ENCODE peak calls at places on chromosomes 16 and 17, in four cellular contexts. One of them, this sample, is unnamed.
A peak's percentile ranks its signal among the peaks of the same experiment; 100 is the strongest.

GRCh38 chr16:59748531-59748930 is 1014.4 kb upstream of the GOT2 start:
- DNase-seq in K562: no peak
- DNase-seq in HepG2: no peak
- DNase-seq in HEK293T: no peak
- DNase-seq in this sample: no peak

GRCh38 chr16:5874899-5875298 is 777.3 kb upstream of the EEF2KMT start:
- DNase-seq in HepG2: no peak
- DNase-seq in HEK293T: no peak
- DNase-seq in K562: no peak
- DNase-seq in this sample: no peak

GRCh38 chr17:72510454-72511016 is 389.7 kb downstream of the SOX9 start:
- DNase-seq in HepG2: no peak
- DNase-seq in K562: no peak
- DNase-seq in HEK293T: no peak
- DNase-seq in this sample: peak; percentile 92

GRCh38 chr17:3030096-3030495 is 33.3 kb downstream of the OR1D5 start:
- DNase-seq in HepG2: no peak
- DNase-seq in HEK293T: no peak
- DNase-seq in K562: no peak
- DNase-seq in this sample: no peak

GRCh38 chr17:80137131-80137530 is 9.8 kb downstream of the EIF4A3 start:
- DNase-seq in HEK293T: no peak
- DNase-seq in HepG2: no peak
- DNase-seq in K562: no peak
- DNase-seq in this sample: no peak

GRCh38 chr16:86294535-86294934 is 215.8 kb upstream of the FOXF1 start:
- DNase-seq in HepG2: no peak
- DNase-seq in HEK293T: no peak
- DNase-seq in K562: no peak
- DNase-seq in this sample: no peak

GRCh38 chr16:49952386-49952785 is 72.6 kb upstream of the CNEP1R1 start:
- DNase-seq in HepG2: no peak
- DNase-seq in HEK293T: no peak
- DNase-seq in K562: no peak
- DNase-seq in this sample: no peak

GRCh38 chr16:75616541-75617010 is 6.5 kb downstream of the ADAT1 start:
- DNase-seq in HEK293T: no peak
- DNase-seq in K562: no peak
- DNase-seq in HepG2: no peak
- DNase-seq in this sample: no peak

GRCh38 chr16:70548936-70549335 is 25.3 kb downstream of the SF3B3 start:
- DNase-seq in HEK293T: no peak
- DNase-seq in K562: no peak
- DNase-seq in HepG2: no peak
- DNase-seq in this sample: no peak

GRCh38 chr16:86457621-86458456 is 52.5 kb upstream of the FOXF1 start:
- DNase-seq in HEK293T: no peak
- DNase-seq in K562: no peak
- DNase-seq in HepG2: no peak
- DNase-seq in this sample: no peak

GRCh38 chr17:42684929-42685556 is 2.7 kb downstream of the CNTNAP1 start:
- DNase-seq in K562: no peak
- DNase-seq in HepG2: no peak
- DNase-seq in HEK293T: no peak
- DNase-seq in this sample: no peak

GRCh38 chr16:31072540-31073072 is 1.4 kb downstream of the ZNF668 start:
- DNase-seq in K562: peak; percentile 48
- DNase-seq in HEK293T: no peak
- DNase-seq in HepG2: peak; percentile 27
- DNase-seq in this sample: no peak

GRCh38 chr16:53967172-53967571 is 263.2 kb downstream of the FTO start:
- DNase-seq in HepG2: no peak
- DNase-seq in HEK293T: no peak
- DNase-seq in K562: no peak
- DNase-seq in this sample: no peak

GRCh38 chr17:48901241-48901640 is 7.0 kb upstream of the UBE2Z start:
- DNase-seq in K562: no peak
- DNase-seq in HEK293T: no peak
- DNase-seq in HepG2: no peak
- DNase-seq in this sample: no peak

GRCh38 chr17:78966123-78966813 is 13.5 kb downstream of the LGALS3BP start:
- DNase-seq in HEK293T: no peak
- DNase-seq in HepG2: no peak
- DNase-seq in K562: no peak
- DNase-seq in this sample: no peak

GRCh38 chr17:9874722-9875121 is 30.3 kb downstream of the RCVRN start:
- DNase-seq in K562: no peak
- DNase-seq in HepG2: no peak
- DNase-seq in HEK293T: no peak
- DNase-seq in this sample: no peak

GRCh38 chr17:42116705-42117396 is 4.3 kb downstream of the KAT2A start:
- DNase-seq in HEK293T: peak; percentile 75
- DNase-seq in K562: peak; percentile 56
- DNase-seq in HepG2: peak; percentile 85
- DNase-seq in this sample: no peak

GRCh38 chr17:71966459-71967313 is 154.1 kb upstream of the SOX9 start:
- DNase-seq in HEK293T: no peak
- DNase-seq in K562: no peak
- DNase-seq in HepG2: no peak
- DNase-seq in this sample: no peak

GRCh38 chr16:87395181-87395842 is 3.2 kb downstream of the MAP1LC3B start:
- DNase-seq in HEK293T: no peak
- DNase-seq in K562: no peak
- DNase-seq in HepG2: no peak
- DNase-seq in this sample: no peak

GRCh38 chr17:13765701-13766100 is 164.0 kb upstream of the HS3ST3A1 start:
- DNase-seq in HepG2: no peak
- DNase-seq in K562: no peak
- DNase-seq in HEK293T: no peak
- DNase-seq in this sample: no peak

GRCh38 chr16:13919330-13919682 is 648 bp upstream of the ERCC4 start:
- DNase-seq in HEK293T: peak; percentile 20
- DNase-seq in K562: peak; percentile 62
- DNase-seq in HepG2: peak; percentile 70
- DNase-seq in this sample: no peak

GRCh38 chr17:79535728-79536025 is 75.2 kb downstream of the RBFOX3 start:
- DNase-seq in HEK293T: no peak
- DNase-seq in K562: no peak
- DNase-seq in HepG2: no peak
- DNase-seq in this sample: no peak

GRCh38 chr17:17524091-17524490 is 27.9 kb upstream of the RASD1 start:
- DNase-seq in HEK293T: no peak
- DNase-seq in HepG2: no peak
- DNase-seq in K562: no peak
- DNase-seq in this sample: no peak

GRCh38 chr17:17525331-17525730 is 29.1 kb upstream of the RASD1 start:
- DNase-seq in HepG2: no peak
- DNase-seq in HEK293T: no peak
- DNase-seq in K562: no peak
- DNase-seq in this sample: no peak

GRCh38 chr17:17520599-17521232 is 24.5 kb upstream of the RASD1 start:
- DNase-seq in HepG2: no peak
- DNase-seq in K562: no peak
- DNase-seq in HEK293T: no peak
- DNase-seq in this sample: no peak

GRCh38 chr17:17523714-17524075 is 27.5 kb upstream of the RASD1 start:
- DNase-seq in HepG2: no peak
- DNase-seq in K562: no peak
- DNase-seq in HEK293T: no peak
- DNase-seq in this sample: no peak

GRCh38 chr17:17523001-17523713 is 27.0 kb upstream of the RASD1 start:
- DNase-seq in K562: no peak
- DNase-seq in HEK293T: no peak
- DNase-seq in HepG2: no peak
- DNase-seq in this sample: no peak
- TF ChIP-seq FOXK2 in K562: no peak
- TF ChIP-seq FOXK2 in HEK293T: no peak
- TF ChIP-seq FOXK2 in HepG2: no peak
- TF ChIP-seq FOXK2 in this sample: no peak

GRCh38 chr17:50039058-50039457 is 16.9 kb upstream of the ITGA3 start:
- DNase-seq in HEK293T: no peak
- DNase-seq in HepG2: no peak
- DNase-seq in K562: no peak
- DNase-seq in this sample: no peak
- TF ChIP-seq FOXK2 in HEK293T: no peak
- TF ChIP-seq FOXK2 in HepG2: no peak
- TF ChIP-seq FOXK2 in K562: no peak
- TF ChIP-seq FOXK2 in this sample: no peak

GRCh38 chr17:31562447-31562846 is 171.0 kb downstream of the RAB11FIP4 start:
- DNase-seq in HepG2: no peak
- DNase-seq in HEK293T: no peak
- DNase-seq in K562: no peak
- DNase-seq in this sample: no peak

GRCh38 chr17:31566247-31566991 is 174.9 kb downstream of the RAB11FIP4 start:
- DNase-seq in HepG2: no peak
- DNase-seq in HEK293T: no peak
- DNase-seq in K562: no peak
- DNase-seq in this sample: no peak

GRCh38 chr17:31564883-31565297 is 173.4 kb downstream of the RAB11FIP4 start:
- DNase-seq in HepG2: no peak
- DNase-seq in HEK293T: no peak
- DNase-seq in K562: no peak
- DNase-seq in this sample: no peak

GRCh38 chr17:31565652-31566051 is 174.2 kb downstream of the RAB11FIP4 start:
- DNase-seq in K562: no peak
- DNase-seq in HepG2: no peak
- DNase-seq in HEK293T: no peak
- DNase-seq in this sample: no peak

GRCh38 chr17:31564291-31564690 is 172.8 kb downstream of the RAB11FIP4 start:
- DNase-seq in K562: no peak
- DNase-seq in HEK293T: no peak
- DNase-seq in HepG2: no peak
- DNase-seq in this sample: no peak
- TF ChIP-seq FOXK2 in K562: no peak
- TF ChIP-seq FOXK2 in HEK293T: no peak
- TF ChIP-seq FOXK2 in HepG2: no peak
- TF ChIP-seq FOXK2 in this sample: no peak

DNA sequence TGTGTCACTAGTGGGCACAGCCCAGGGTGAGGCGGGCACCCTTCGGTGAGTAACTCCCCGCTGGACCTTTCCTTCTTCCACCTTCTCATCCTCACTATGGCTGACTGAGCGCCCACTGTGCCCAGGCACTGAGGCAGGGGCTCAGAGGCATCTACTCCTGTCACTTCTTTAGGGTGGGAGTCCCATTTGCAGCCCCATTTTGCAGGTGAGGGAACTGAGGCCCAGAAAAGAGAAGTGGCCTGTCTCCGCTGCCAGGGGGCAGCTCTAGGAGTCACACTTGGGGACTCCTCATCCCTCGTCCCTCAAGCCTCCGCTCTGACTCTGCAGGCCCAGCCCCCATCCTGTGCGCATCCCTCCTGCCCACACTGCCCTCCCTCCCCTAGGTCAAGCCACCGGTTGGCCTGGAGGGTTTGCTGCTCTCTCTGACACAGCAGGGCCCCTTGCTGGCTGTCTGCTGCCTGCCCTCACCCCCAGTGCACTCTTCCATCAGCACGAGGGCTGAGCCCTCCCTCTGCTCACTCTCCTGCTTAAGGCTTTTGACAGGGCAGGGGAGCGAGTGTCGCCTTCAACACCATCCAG is 62.4 kb downstream of the CNGB1 start:
- DNase-seq in HEK293T: no peak
- DNase-seq in K562: no peak
- DNase-seq in HepG2: no peak
- DNase-seq in this sample: no peak
- TF ChIP-seq FOXK2 in HEK293T: no peak
- TF ChIP-seq FOXK2 in K562: no peak
- TF ChIP-seq FOXK2 in HepG2: no peak
- TF ChIP-seq FOXK2 in this sample: no peak

DNA sequence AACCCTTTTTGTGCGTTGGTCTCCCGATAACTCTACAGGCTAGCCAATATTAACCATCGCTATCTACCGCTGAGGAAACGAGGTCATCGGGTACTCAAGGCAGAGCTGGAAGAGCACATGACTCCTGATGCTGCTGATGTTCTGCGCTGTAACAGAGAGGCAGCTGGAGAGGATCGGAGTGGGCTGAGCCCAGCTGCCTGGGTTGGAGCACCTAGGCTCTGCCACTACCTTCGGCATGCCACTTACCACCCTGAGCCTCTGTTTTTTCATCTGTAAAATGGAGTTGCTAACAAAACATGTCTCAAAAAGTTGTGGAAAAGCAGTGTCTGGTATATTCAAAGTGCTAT is 439 bp upstream of the SLC46A1 start:
- DNase-seq in HepG2: no peak
- DNase-seq in K562: no peak
- DNase-seq in HEK293T: no peak
- DNase-seq in this sample: no peak
- TF ChIP-seq FOXK2 in HepG2: no peak
- TF ChIP-seq FOXK2 in K562: no peak
- TF ChIP-seq FOXK2 in HEK293T: no peak
- TF ChIP-seq FOXK2 in this sample: no peak

DNA sequence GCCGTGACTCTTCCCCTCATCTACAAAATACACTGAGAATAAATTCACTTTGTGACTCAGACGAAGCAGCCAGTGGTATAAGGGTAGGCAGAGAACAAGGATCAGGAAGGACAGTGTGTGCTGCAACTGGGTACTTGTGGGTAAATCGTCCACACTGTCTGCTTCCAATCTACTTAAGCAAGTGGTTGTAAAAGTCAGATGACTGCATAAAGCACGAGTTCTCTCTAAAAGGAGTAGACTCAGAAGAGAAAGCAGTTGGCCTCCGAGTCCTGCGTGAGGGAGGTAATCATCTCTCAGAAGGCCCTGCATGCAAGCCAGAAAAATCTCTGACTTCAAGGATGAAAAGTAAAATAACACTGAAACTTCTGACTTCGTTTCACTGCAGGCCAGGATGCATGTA is 43.1 kb downstream of the ANKFY1 start:
- DNase-seq in HEK293T: peak; percentile 23
- DNase-seq in HepG2: no peak
- DNase-seq in K562: no peak
- DNase-seq in this sample: no peak
- TF ChIP-seq FOXK2 in HEK293T: no peak
- TF ChIP-seq FOXK2 in HepG2: no peak
- TF ChIP-seq FOXK2 in K562: no peak
- TF ChIP-seq FOXK2 in this sample: no peak

GRCh38 chr16:55045329-55046145 is 114.9 kb downstream of the IRX5 start:
- DNase-seq in HEK293T: no peak
- DNase-seq in HepG2: no peak
- DNase-seq in K562: no peak
- DNase-seq in this sample: no peak
- TF ChIP-seq FOXK2 in HEK293T: no peak
- TF ChIP-seq FOXK2 in HepG2: no peak
- TF ChIP-seq FOXK2 in K562: no peak
- TF ChIP-seq FOXK2 in this sample: no peak

GRCh38 chr17:39687546-39688474 is at the start of gene PGAP3:
- DNase-seq in HepG2: peak; percentile 95
- DNase-seq in K562: peak; percentile 94
- DNase-seq in HEK293T: peak; percentile 84
- DNase-seq in this sample: peak; percentile 78
- TF ChIP-seq FOXK2 in HepG2: peak; percentile 19
- TF ChIP-seq FOXK2 in K562: peak; percentile 64
- TF ChIP-seq FOXK2 in HEK293T: no peak
- TF ChIP-seq FOXK2 in this sample: peak; percentile 33

This sample was measured in GM12878.